ENCODE peak calls at places on chromosomes 11 and 22, in seven cellular contexts. E is cardiac muscle cell, F is neural progenitor cell, N is BJ, W is mammary epithelial cell, K is HAP-1, D is Karpas-422. Y is an unnamed sample.

GRCh38 chr11:110305169-110306018 is 9.0 kb upstream of the RDX start:
- DNase-seq in E (no peak), F (no peak), N (no peak), W (peak), K (no peak), D (no peak), Y (no peak)

GRCh38 chr11:100681064-100681502 is 6.0 kb upstream of the ARHGAP42 start:
- DNase-seq in E (peak), F (no peak), N (no peak), W (peak), K (peak), D (peak), Y (peak)

GRCh38 chr11:7046474-7046873 is 26.2 kb downstream of the NLRP14 start:
- DNase-seq in E (no peak), F (no peak), N (peak), W (peak), K (no peak), D (no peak), Y (no peak)

GRCh38 chr11:72397333-72397732 is 37.0 kb downstream of the CLPB start:
- DNase-seq in E (no peak), F (no peak), N (no peak), W (no peak), K (no peak), D (no peak), Y (no peak)

GRCh38 chr22:32206774-32207758 is 2.2 kb upstream of the RFPL2 start:
- DNase-seq in E (peak), F (peak), N (no peak), W (peak), K (peak), D (peak), Y (no peak)

GRCh38 chr11:95734009-95734572 is 55.5 kb downstream of the FAM76B start:
- DNase-seq in E (peak), F (no peak), N (no peak), W (no peak), K (no peak), D (no peak), Y (no peak)

GRCh38 chr11:80958414-80958813 is 1517.6 kb upstream of the TENM4 start:
- DNase-seq in E (no peak), F (no peak), N (peak), W (peak), K (no peak), D (no peak), Y (peak)

GRCh38 chr11:132535830-132536229 is 996.5 kb downstream of the OPCML start:
- DNase-seq in E (no peak), F (no peak), N (no peak), W (peak), K (no peak), D (no peak), Y (no peak)

GRCh38 chr11:12683857-12684256 is 9.6 kb downstream of the TEAD1 start:
- DNase-seq in E (no peak), F (no peak), N (peak), W (no peak), K (peak), D (no peak), Y (no peak)

GRCh38 chr11:64880240-64881001 is 2.0 kb upstream of the EHD1 start:
- DNase-seq in E (no peak), F (no peak), N (no peak), W (no peak), K (no peak), D (no peak), Y (no peak)
- H3K4me3 ChIP-seq in E (no peak), F (no peak), N (no peak), W (no peak), K (no peak), D (no peak), Y (no peak)

GRCh38 chr22:42073568-42074152 is 388 bp upstream of the PHETA2 start:
- DNase-seq in E (no peak), F (no peak), N (no peak), W (no peak), K (no peak), D (no peak), Y (no peak)
- H3K4me3 ChIP-seq in E (no peak), F (no peak), N (peak), W (peak), K (no peak), D (no peak), Y (peak)

GRCh38 chr11:79440451-79441158 is at the start of gene TENM4:
- DNase-seq in E (peak), F (peak), N (no peak), W (peak), K (peak), D (peak), Y (peak)
- H3K4me3 ChIP-seq in E (peak), F (peak), N (peak), W (peak), K (peak), D (peak), Y (peak)

DNA sequence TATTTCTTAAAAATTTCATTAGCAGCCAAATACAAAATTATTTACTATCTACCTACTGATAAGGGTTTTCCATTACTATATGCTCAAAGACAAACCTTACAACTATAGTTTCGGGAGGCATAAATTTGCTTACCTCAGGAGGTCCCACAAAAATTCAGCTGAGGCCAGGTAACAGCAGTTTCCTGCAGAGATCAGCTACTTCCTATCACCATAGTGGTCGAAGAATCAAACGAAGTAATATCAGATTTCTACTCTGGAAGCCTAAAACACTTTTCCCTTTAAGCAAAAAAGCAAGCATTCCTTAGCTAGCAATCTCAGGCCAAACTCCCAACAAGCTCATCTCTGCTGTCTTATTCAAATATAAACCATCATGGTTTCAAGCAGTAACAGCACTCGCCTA is 3.1 kb downstream of the NAP1L4 start:
- DNase-seq in E (no peak), F (no peak), N (no peak), W (peak), K (no peak), D (no peak), Y (no peak)
- H3K4me3 ChIP-seq in E (peak), F (peak), N (no peak), W (peak), K (peak), D (peak), Y (peak)

GRCh38 chr11:120952503-120953229 is 71.2 kb upstream of the TBCEL start:
- DNase-seq in E (peak), F (peak), N (no peak), W (peak), K (peak), D (peak), Y (peak)
- H3K4me3 ChIP-seq in E (no peak), F (no peak), N (no peak), W (no peak), K (no peak), D (no peak), Y (no peak)

DNA sequence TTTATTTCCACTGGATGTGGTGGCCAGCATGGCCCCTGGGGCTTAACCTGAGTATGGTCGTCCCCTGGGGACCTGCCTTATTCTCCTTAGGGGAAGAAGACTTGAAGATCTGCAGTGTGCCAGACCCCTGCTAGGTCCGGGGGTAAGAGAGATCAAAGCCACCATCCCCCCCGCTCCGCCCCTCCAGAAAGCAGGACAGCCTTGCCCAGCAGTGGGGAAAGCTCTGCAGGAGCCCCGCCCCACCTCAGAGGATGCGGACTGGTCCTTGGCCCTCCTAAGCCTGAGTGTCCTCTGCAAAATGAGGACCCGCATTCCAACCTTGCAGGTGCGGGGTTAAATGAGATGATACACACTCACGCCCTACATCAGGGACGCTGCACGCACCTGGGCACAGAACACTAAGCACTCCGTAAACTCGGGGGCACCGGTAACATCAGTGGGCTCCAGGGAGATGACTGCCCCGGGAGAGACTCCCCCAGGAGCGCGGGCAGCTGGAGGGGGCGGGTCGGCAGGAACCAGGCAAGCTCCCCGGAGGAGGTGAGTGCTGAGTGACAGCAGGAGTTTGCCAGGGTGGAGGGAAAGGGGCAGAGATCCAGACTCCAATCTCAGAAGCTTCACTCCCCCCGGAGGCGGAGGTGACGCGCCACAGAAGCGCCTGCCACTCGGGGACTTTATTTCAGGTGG is 564 bp upstream of the ANO1 start:
- DNase-seq in E (no peak), F (no peak), N (no peak), W (no peak), K (no peak), D (no peak), Y (no peak)
- H3K4me3 ChIP-seq in E (no peak), F (peak), N (no peak), W (peak), K (no peak), D (no peak), Y (no peak)

GRCh38 chr22:46589871-46590271 is 30.3 kb upstream of the GRAMD4 start:
- DNase-seq in E (peak), F (peak), N (no peak), W (no peak), K (no peak), D (no peak), Y (no peak)

GRCh38 chr22:46592390-46592872 is 27.8 kb upstream of the GRAMD4 start:
- DNase-seq in E (no peak), F (peak), N (peak), W (peak), K (no peak), D (peak), Y (peak)

GRCh38 chr22:46593211-46593676 is 26.9 kb upstream of the GRAMD4 start:
- DNase-seq in E (no peak), F (peak), N (no peak), W (no peak), K (no peak), D (peak), Y (no peak)

GRCh38 chr22:46590334-46590733 is 29.9 kb upstream of the GRAMD4 start:
- DNase-seq in E (no peak), F (peak), N (no peak), W (no peak), K (no peak), D (no peak), Y (no peak)

GRCh38 chr22:46591890-46592289 is 28.3 kb upstream of the GRAMD4 start:
- DNase-seq in E (no peak), F (peak), N (no peak), W (no peak), K (no peak), D (no peak), Y (no peak)
- H3K4me3 ChIP-seq in E (no peak), F (no peak), N (no peak), W (no peak), K (no peak), D (peak), Y (no peak)

DNA sequence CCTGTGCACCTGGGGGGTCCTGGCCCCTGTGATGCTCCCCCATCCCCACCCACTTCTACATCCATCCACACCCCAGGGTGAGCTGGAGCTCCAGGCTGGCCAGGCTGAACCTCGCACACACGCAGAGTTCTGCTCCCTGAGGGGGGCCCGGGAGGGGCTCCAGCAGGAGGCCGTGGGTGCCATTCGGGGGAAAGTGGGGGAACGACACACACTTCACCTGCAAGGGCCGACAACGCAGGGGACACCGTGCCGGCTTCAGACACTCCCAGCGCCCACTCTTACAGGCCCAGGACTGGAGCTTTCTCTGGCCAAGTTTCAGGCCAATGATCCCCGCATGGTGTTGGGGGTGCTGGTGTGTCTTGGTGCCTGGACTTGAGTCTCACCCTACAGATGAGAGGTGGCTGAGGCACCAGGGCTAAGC is 20.0 kb upstream of the TALDO1 start:
- DNase-seq in E (no peak), F (no peak), N (no peak), W (no peak), K (no peak), D (no peak), Y (no peak)
- H3K4me3 ChIP-seq in E (no peak), F (no peak), N (no peak), W (no peak), K (no peak), D (no peak), Y (no peak)

DNA sequence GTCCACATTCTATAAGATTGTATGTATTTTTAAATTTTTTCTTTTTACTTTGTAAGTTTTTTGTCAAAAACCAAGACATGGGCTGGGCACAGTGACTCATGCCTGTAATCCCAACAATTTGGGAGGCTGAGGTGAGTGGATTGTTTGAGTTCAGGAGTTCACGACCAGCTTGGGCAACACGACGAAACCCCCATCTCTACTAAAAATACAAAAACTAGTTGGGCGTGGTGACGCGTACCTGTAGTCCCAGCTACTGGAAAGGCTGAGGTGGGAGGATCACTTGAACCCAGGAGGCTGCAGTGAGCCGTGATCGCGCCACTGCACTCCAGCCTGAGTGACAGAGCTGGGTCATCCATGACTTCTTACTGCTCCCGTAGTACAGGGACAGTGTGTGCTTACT is 84.8 kb upstream of the PRDM11 start:
- DNase-seq in E (no peak), F (no peak), N (no peak), W (no peak), K (no peak), D (no peak), Y (no peak)
- H3K4me3 ChIP-seq in E (no peak), F (no peak), N (no peak), W (no peak), K (no peak), D (no peak), Y (no peak)

GRCh38 chr11:67651976-67652895 is 1.7 kb upstream of the ACY3 start:
- DNase-seq in E (no peak), F (peak), N (no peak), W (no peak), K (no peak), D (no peak), Y (no peak)

GRCh38 chr11:67662142-67662805 is 11.7 kb upstream of the ACY3 start:
- DNase-seq in E (no peak), F (no peak), N (no peak), W (no peak), K (no peak), D (no peak), Y (no peak)

GRCh38 chr11:67652965-67653845 is 2.7 kb upstream of the ACY3 start:
- DNase-seq in E (no peak), F (peak), N (no peak), W (no peak), K (no peak), D (no peak), Y (no peak)

GRCh38 chr11:67657300-67657699 is 6.8 kb upstream of the ACY3 start:
- DNase-seq in E (no peak), F (no peak), N (no peak), W (no peak), K (no peak), D (no peak), Y (no peak)

GRCh38 chr11:67656278-67656922 is 5.9 kb upstream of the ACY3 start:
- DNase-seq in E (no peak), F (no peak), N (no peak), W (peak), K (no peak), D (peak), Y (no peak)
- H3K4me3 ChIP-seq in E (no peak), F (no peak), N (no peak), W (no peak), K (no peak), D (no peak), Y (no peak)

Y was measured in kidney epithelial cell.